ENCODE peak calls at places on chromosomes 11 and 22, in four cellular contexts. R is heart right ventricle, H is progenitor cell of endocrine pancreas, F is AG09309. A is an unnamed sample.

GRCh38 chr11:120578591-120579154 is 67.1 kb downstream of the GRIK4 start:
- DNase-seq in R (no peak), H (no peak), F (no peak), A (no peak)

GRCh38 chr11:62461740-62462522 is 43.1 kb downstream of the SCGB1A1 start:
- DNase-seq in R (no peak), H (no peak), F (peak; percentile 79), A (no peak)

GRCh38 chr11:45146072-45147016 is at the start of gene PRDM11:
- DNase-seq in R (peak; percentile 57), H (peak; percentile 36), F (peak; percentile 27), A (peak; percentile 51)

GRCh38 chr11:19577849-19578619 is 134.6 kb upstream of the NAV2 start:
- DNase-seq in R (peak; percentile 50), H (no peak), F (peak; percentile 72), A (no peak)

GRCh38 chr22:32536352-32536751 is 61.7 kb downstream of the FBXO7 start:
- DNase-seq in R (no peak), H (no peak), F (no peak), A (no peak)

GRCh38 chr11:13667245-13667644 is 1.2 kb upstream of the FAR1 start:
- DNase-seq in R (no peak), H (no peak), F (no peak), A (no peak)

GRCh38 chr11:91085985-91086384 is 863.1 kb upstream of the CHORDC1 start:
- DNase-seq in R (no peak), H (no peak), F (no peak), A (no peak)

GRCh38 chr11:62917906-62918502 is 3.2 kb downstream of the CHRM1 start:
- DNase-seq in R (no peak), H (no peak), F (no peak), A (no peak)

GRCh38 chr11:111602865-111603632 is 800 bp downstream of the SIK2 start:
- DNase-seq in R (peak; percentile 41), H (peak; percentile 29), F (no peak), A (peak; percentile 67)

GRCh38 chr11:29214833-29215232 is 802.0 kb downstream of the KCNA4 start:
- DNase-seq in R (no peak), H (no peak), F (peak; percentile 5), A (no peak)

GRCh38 chr22:28375761-28376534 is 303.7 kb downstream of the TTC28 start:
- DNase-seq in R (no peak), H (no peak), F (peak; percentile 17), A (no peak)

GRCh38 chr11:75728992-75729391 is 11.4 kb downstream of the MOGAT2 start:
- DNase-seq in R (no peak), H (no peak), F (no peak), A (no peak)

GRCh38 chr11:62851807-62852522 is 12.6 kb upstream of the WDR74 start:
- DNase-seq in R (no peak), H (no peak), F (no peak), A (no peak)

GRCh38 chr11:2890466-2891241 is 5.1 kb upstream of the CDKN1C start:
- DNase-seq in R (no peak), H (no peak), F (no peak), A (no peak)

GRCh38 chr22:28208036-28208435 is 289.0 kb upstream of the PITPNB start:
- DNase-seq in R (no peak), H (no peak), F (no peak), A (no peak)

GRCh38 chr22:34975721-34976120 is 90.2 kb upstream of the ISX start:
- DNase-seq in R (no peak), H (no peak), F (no peak), A (no peak)

GRCh38 chr11:32586576-32587190 is 3.1 kb downstream of the EIF3M start:
- DNase-seq in R (no peak), H (no peak), F (no peak), A (no peak)

GRCh38 chr11:58730507-58731089 is 1.1 kb downstream of the GLYAT start:
- DNase-seq in R (no peak), H (no peak), F (no peak), A (no peak)

DNA sequence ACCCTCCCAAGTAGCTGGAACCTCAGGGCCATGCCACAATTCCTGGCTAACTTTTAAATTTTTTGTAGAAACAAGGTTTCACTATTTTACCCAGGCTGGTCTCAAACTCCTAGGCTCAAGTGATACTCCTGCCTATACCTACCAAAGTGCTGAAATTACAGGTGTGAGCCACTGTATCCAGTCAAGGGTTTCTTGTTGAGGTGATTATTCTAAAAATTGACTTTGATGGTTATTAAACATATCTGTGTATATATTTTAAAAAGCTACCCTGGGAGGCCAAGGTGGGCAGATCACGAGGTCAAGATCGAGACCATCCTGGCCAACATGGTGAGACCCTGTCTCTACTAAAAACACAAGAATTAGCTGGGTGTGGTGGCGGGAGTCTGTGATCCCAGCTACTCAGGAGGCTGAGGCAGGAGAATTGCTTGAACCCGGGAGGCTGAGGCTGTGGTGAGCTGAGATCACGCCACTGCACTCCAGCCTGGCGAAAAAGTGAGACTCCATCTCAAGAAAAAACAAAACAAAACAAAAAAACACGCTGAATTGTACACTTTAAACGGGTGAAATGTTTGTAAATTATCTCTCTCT is 27.1 kb downstream of the MAPK1 start:
- DNase-seq in R (no peak), H (no peak), F (no peak), A (no peak)
- TF ChIP-seq CTCF in R (no peak), H (no peak), F (no peak), A (no peak)

DNA sequence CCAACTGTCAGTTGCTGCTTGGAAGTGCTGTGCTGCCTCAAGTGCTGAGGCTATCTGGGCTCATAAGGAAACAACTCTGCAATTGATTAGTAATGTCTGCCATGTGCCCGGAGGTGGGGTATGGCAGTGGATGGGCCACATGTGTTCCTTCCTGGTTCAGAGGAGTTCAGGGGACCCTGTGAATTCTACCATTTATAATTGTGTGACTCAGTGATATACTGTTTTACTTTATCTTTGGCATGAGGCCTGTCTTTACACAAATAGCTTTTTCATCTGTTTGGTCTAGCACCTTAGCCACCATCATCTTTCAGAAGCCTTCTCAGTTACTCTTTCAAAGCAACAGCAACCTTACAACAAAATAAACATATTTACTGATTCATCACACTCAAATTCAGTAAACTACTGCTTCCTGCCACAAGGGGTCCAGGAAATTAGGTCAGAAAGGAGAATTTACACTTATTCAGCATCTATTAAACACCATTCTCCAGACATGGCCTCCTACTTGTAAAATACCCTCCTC is 20.9 kb downstream of the DKK3 start:
- DNase-seq in R (no peak), H (no peak), F (no peak), A (no peak)
- TF ChIP-seq CTCF in R (peak; percentile 16), H (peak; percentile 59), F (peak; percentile 52), A (peak; percentile 68)

GRCh38 chr11:84899134-84899533 is 728.0 kb downstream of the DLG2 start:
- DNase-seq in R (no peak), H (no peak), F (no peak), A (no peak)

GRCh38 chr11:84894666-84895065 is 732.5 kb downstream of the DLG2 start:
- DNase-seq in R (no peak), H (no peak), F (no peak), A (no peak)

GRCh38 chr11:84902445-84902844 is 724.7 kb downstream of the DLG2 start:
- DNase-seq in R (peak; percentile 40), H (no peak), F (no peak), A (no peak)

GRCh38 chr11:84901986-84902385 is 725.2 kb downstream of the DLG2 start:
- DNase-seq in R (peak; percentile 25), H (no peak), F (peak; percentile 38), A (no peak)

GRCh38 chr11:84899740-84900139 is 727.4 kb downstream of the DLG2 start:
- DNase-seq in R (no peak), H (no peak), F (no peak), A (no peak)
- TF ChIP-seq CTCF in R (no peak), H (peak; percentile 60), F (peak; percentile 22), A (peak; percentile 78)

GRCh38 chr11:103433380-103433779 is 324.2 kb downstream of the DYNC2H1 start:
- DNase-seq in R (no peak), H (no peak), F (peak; percentile 52), A (no peak)
- TF ChIP-seq CTCF in R (no peak), H (no peak), F (peak; percentile 2), A (no peak)

GRCh38 chr11:72821920-72822799 is 7.9 kb downstream of the ATG16L2 start:
- DNase-seq in R (peak; percentile 88), H (peak; percentile 92), F (no peak), A (peak; percentile 95)
- TF ChIP-seq CTCF in R (peak; percentile 23), H (peak; percentile 46), F (no peak), A (peak; percentile 43)

GRCh38 chr11:8250981-8251620 is 12.6 kb downstream of the LMO1 start:
- DNase-seq in R (no peak), H (no peak), F (no peak), A (peak; percentile 7)

GRCh38 chr11:8248786-8249185 is 14.9 kb downstream of the LMO1 start:
- DNase-seq in R (no peak), H (no peak), F (no peak), A (peak; percentile 3)

GRCh38 chr11:8249482-8249881 is 14.2 kb downstream of the LMO1 start:
- DNase-seq in R (no peak), H (no peak), F (no peak), A (peak; percentile 1)

GRCh38 chr11:8250446-8250845 is 13.2 kb downstream of the LMO1 start:
- DNase-seq in R (no peak), H (no peak), F (no peak), A (peak; percentile 30)

GRCh38 chr11:8247312-8247711 is 16.4 kb downstream of the LMO1 start:
- DNase-seq in R (no peak), H (no peak), F (no peak), A (peak; percentile 13)
- TF ChIP-seq CTCF in R (peak; percentile 40), H (peak; percentile 36), F (peak; percentile 50), A (peak; percentile 39)

GRCh38 chr22:43157874-43158546 is 6.7 kb downstream of the TSPO start:
- DNase-seq in R (no peak), H (no peak), F (no peak), A (no peak)

GRCh38 chr22:43160497-43161126 is 9.3 kb downstream of the TSPO start:
- DNase-seq in R (no peak), H (no peak), F (no peak), A (no peak)

GRCh38 chr22:43158778-43159483 is 7.6 kb downstream of the TSPO start:
- DNase-seq in R (no peak), H (no peak), F (no peak), A (no peak)

GRCh38 chr22:43162412-43163150 is 11.2 kb downstream of the TSPO start:
- DNase-seq in R (no peak), H (no peak), F (no peak), A (no peak)

DNA sequence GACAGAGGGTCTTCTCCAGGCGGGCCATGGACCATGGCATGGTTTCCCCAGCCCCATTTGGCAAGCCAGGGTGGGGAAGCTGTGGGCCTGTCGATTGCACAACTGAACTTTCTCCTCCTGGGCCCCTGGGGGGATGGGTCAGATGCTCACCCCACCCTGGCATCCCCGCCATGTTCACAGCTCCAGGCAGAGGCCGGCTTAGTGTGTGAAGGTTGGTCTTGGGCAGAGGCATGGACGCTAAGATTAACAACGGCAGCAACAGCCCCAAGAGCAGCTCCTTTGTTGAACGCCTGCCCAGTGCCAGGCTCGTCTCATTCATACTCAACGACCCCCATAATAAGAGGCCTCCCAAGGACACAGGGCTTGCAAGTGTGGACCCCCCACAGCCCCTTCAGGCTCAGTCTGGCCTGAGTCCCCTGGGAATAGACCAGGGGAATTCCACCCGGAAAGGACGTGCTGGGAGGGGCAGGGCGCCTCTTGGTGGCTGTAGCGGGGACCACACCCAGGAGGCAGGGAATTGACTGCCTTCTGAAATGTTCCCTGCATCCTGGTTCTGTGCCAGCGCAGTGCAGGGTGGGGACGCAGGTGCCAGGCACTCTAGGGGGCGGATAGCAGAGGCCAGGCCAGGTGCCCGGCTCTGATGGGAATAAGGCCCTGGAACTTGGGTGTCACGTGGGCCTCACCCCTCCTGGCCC is 8.3 kb downstream of the TSPO start:
- DNase-seq in R (no peak), H (no peak), F (no peak), A (peak; percentile 53)
- TF ChIP-seq CTCF in R (peak; percentile 12), H (peak; percentile 39), F (no peak), A (peak; percentile 52)